ENCODE peak calls at places on chromosomes 7 and 10, in six cellular contexts. V is suprapubic skin; Y is neuronal stem cell; J is tibial artery; W is psoas muscle; R is CD4-positive, alpha-beta memory T cell. C is an unnamed sample. For H3K9me3, the result is how much of the 10 kb centered on the place peaks cover.

GRCh38 chr7:98870071-98870651 is 347 bp upstream of the TMEM130 start:
- DNase-seq in W (peak), J (peak), V (no peak), Y (peak), R (peak), C (peak)

GRCh38 chr10:62830577-62831122 is 14.5 kb upstream of the EGR2 start:
- DNase-seq in Y (no peak), R (no peak), V (no peak), J (no peak), W (no peak), C (no peak)

GRCh38 chr7:93159490-93159889 is 11.3 kb upstream of the SAMD9L start:
- DNase-seq in J (no peak), R (no peak), V (no peak), W (no peak), Y (no peak), C (no peak)

GRCh38 chr10:95193856-95194431 is at the start of gene ACSM6:
- DNase-seq in J (no peak), W (no peak), V (no peak), R (no peak), Y (no peak), C (no peak)

GRCh38 chr7:19747740-19748339 is 25.6 kb downstream of the TMEM196 start:
- DNase-seq in V (no peak), W (no peak), J (no peak), R (no peak), Y (peak), C (no peak)

GRCh38 chr7:37833107-37833817 is 15.1 kb upstream of the NME8 start:
- DNase-seq in R (peak), V (no peak), W (peak), Y (peak), J (no peak), C (peak)

GRCh38 chr7:122310119-122311021 is 5.8 kb upstream of the FEZF1 start:
- DNase-seq in W (no peak), V (no peak), J (no peak), Y (peak), R (no peak), C (no peak)

GRCh38 chr7:2016761-2017482 is 215.8 kb downstream of the MAD1L1 start:
- DNase-seq in R (no peak), Y (no peak), W (peak), V (peak), J (peak), C (no peak)

GRCh38 chr10:100186813-100187212 is 984 bp upstream of the ERLIN1 start:
- DNase-seq in Y (no peak), J (no peak), W (peak), R (no peak), V (no peak), C (no peak)

GRCh38 chr7:103660455-103661371 is 214.7 kb upstream of the SLC26A5 start:
- DNase-seq in Y (peak), V (no peak), R (no peak), W (no peak), J (no peak), C (no peak)

GRCh38 chr10:13078912-13079775 is 20.8 kb upstream of the OPTN start:
- DNase-seq in Y (no peak), R (no peak), J (no peak), V (no peak), W (no peak), C (no peak)

GRCh38 chr10:69914373-69915268 is 112.9 kb downstream of the COL13A1 start:
- DNase-seq in R (peak), Y (peak), J (peak), W (peak), V (no peak), C (peak)

GRCh38 chr10:6737758-6738463 is 157.8 kb upstream of the PRKCQ start:
- DNase-seq in W (no peak), R (no peak), J (no peak), V (no peak), Y (no peak), C (no peak)

GRCh38 chr10:28523725-28524252 is 9.1 kb upstream of the WAC start:
- DNase-seq in Y (no peak), R (no peak), W (no peak), V (no peak), J (no peak), C (no peak)

GRCh38 chr7:48253020-48253419 is 81.8 kb downstream of the ABCA13 start:
- DNase-seq in J (no peak), V (no peak), R (no peak), W (no peak), Y (peak), C (no peak)

GRCh38 chr10:92619368-92619767 is 26.4 kb downstream of the KIF11 start:
- DNase-seq in J (no peak), Y (no peak), V (no peak), R (no peak), W (no peak), C (no peak)

GRCh38 chr7:32892521-32893224 is 1.1 kb upstream of the KBTBD2 start:
- DNase-seq in R (peak), V (no peak), W (peak), Y (no peak), J (peak), C (peak)

GRCh38 chr10:26044123-26044749 is 110.2 kb downstream of the MYO3A start:
- DNase-seq in V (no peak), J (peak), Y (no peak), W (no peak), R (no peak), C (no peak)

GRCh38 chr7:44706788-44707557 is 41.7 kb upstream of the ZMIZ2 start:
- DNase-seq in Y (no peak), J (peak), W (no peak), V (no peak), R (no peak), C (no peak)

GRCh38 chr7:46319841-46320240 is 398.8 kb upstream of the IGFBP3 start:
- DNase-seq in R (no peak), Y (no peak), J (no peak), V (no peak), W (no peak), C (no peak)

GRCh38 chr7:22319424-22320403 is 37.2 kb downstream of the RAPGEF5 start:
- DNase-seq in Y (no peak), V (no peak), R (no peak), J (no peak), W (no peak), C (no peak)

GRCh38 chr10:7412482-7413251 is 1.8 kb upstream of the SFMBT2 start:
- DNase-seq in W (peak), V (peak), R (no peak), J (peak), Y (no peak), C (no peak)

GRCh38 chr10:114507449-114507848 is 103.1 kb upstream of the AFAP1L2 start:
- DNase-seq in W (no peak), J (no peak), R (no peak), V (no peak), Y (no peak), C (no peak)

GRCh38 chr7:43628431-43628830 is 45.5 kb downstream of the STK17A start:
- DNase-seq in J (no peak), W (no peak), V (no peak), Y (no peak), R (no peak), C (no peak)

GRCh38 chr10:6647811-6648526 is 67.9 kb upstream of the PRKCQ start:
- DNase-seq in R (peak), Y (peak), V (no peak), J (no peak), W (no peak), C (peak)

GRCh38 chr10:124624875-124625274 is 119.3 kb downstream of the FAM53B start:
- DNase-seq in W (no peak), Y (no peak), J (no peak), R (no peak), V (no peak), C (no peak)

GRCh38 chr10:93334901-93335312 is 147.2 kb downstream of the MYOF start:
- DNase-seq in J (no peak), R (no peak), V (no peak), W (no peak), Y (no peak), C (no peak)

GRCh38 chr10:35058134-35058533 is 32.0 kb downstream of the CUL2 start:
- DNase-seq in V (no peak), R (no peak), J (no peak), W (no peak), Y (no peak), C (no peak)

GRCh38 chr10:95742529-95742884 is 13.5 kb upstream of the ENTPD1 start:
- DNase-seq in J (no peak), W (no peak), V (no peak), R (no peak), Y (no peak), C (no peak)

GRCh38 chr7:157991761-157992160 is 595.9 kb downstream of the PTPRN2 start:
- DNase-seq in V (no peak), Y (no peak), R (no peak), W (no peak), J (no peak), C (no peak)

GRCh38 chr7:157990878-157991250 is 596.8 kb downstream of the PTPRN2 start:
- DNase-seq in V (no peak), J (peak), R (no peak), Y (no peak), W (no peak), C (no peak)

GRCh38 chr7:157991351-157991750 is 596.3 kb downstream of the PTPRN2 start:
- DNase-seq in Y (no peak), R (no peak), W (no peak), J (no peak), V (no peak), C (no peak)

GRCh38 chr7:157989611-157990010 is 598.0 kb downstream of the PTPRN2 start:
- DNase-seq in J (peak), R (no peak), V (no peak), W (no peak), Y (no peak), C (no peak)

GRCh38 chr7:157990226-157990877 is 597.3 kb downstream of the PTPRN2 start:
- DNase-seq in J (peak), W (no peak), Y (no peak), V (no peak), R (no peak), C (no peak)
- H3K9me3 ChIP-seq in J (under half), W (under half), Y (under half), V (under half), R (under half), C (under half)

GRCh38 chr7:14501436-14501835 is 401.1 kb downstream of the DGKB start:
- DNase-seq in Y (no peak), J (no peak), V (no peak), R (no peak), W (no peak), C (no peak)

GRCh38 chr7:14507617-14508016 is 394.9 kb downstream of the DGKB start:
- DNase-seq in Y (no peak), V (no peak), W (no peak), R (no peak), J (no peak), C (no peak)

GRCh38 chr7:14504134-14504533 is 398.4 kb downstream of the DGKB start:
- DNase-seq in R (no peak), J (no peak), W (no peak), V (no peak), Y (peak), C (no peak)

GRCh38 chr7:14510268-14510667 is 392.3 kb downstream of the DGKB start:
- DNase-seq in V (no peak), Y (no peak), R (no peak), J (no peak), W (no peak), C (no peak)

GRCh38 chr7:14505906-14506305 is 396.6 kb downstream of the DGKB start:
- DNase-seq in Y (no peak), R (no peak), V (no peak), W (no peak), J (no peak), C (no peak)
- H3K9me3 ChIP-seq in Y (under half), R (under half), V (under half), W (under half), J (under half), C (under half)

DNA sequence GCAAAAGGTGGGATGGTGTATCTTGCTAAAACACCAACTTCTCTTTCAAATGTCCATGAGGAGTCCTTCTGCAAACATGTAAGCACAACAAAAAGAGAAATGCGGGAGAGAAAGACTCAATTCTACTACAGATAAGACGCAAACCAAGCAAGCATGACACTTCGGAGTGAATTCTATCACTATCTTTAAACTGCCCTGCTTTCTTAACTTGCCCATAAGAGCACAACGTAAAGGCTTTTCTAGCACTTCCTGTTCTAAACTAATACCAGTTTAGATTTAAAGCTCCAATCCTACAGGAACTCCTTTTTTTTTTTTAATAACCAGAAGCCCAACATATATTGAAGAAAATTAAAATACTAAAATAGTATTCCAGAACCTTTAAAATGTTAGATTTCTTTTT is 8.4 kb downstream of the RHEB start:
- DNase-seq in V (no peak), R (no peak), J (no peak), W (no peak), Y (no peak), C (no peak)
- H3K9me3 ChIP-seq in V (under half), R (under half), J (under half), W (under half), Y (half or more), C (under half)

GRCh38 chr7:87866089-87866488 is 10.1 kb downstream of the SLC25A40 start:
- DNase-seq in Y (no peak), R (no peak), J (no peak), W (no peak), V (no peak), C (no peak)
- H3K9me3 ChIP-seq in Y (half or more), R (under half), J (under half), W (under half), V (under half), C (under half)

GRCh38 chr10:131753336-131753735 is 147.5 kb upstream of the PPP2R2D start:
- DNase-seq in W (no peak), Y (no peak), J (no peak), R (no peak), V (no peak), C (no peak)

GRCh38 chr10:131750973-131751826 is 149.6 kb upstream of the PPP2R2D start:
- DNase-seq in W (no peak), J (no peak), V (no peak), R (no peak), Y (peak), C (no peak)

GRCh38 chr10:131750171-131750895 is 150.5 kb upstream of the PPP2R2D start:
- DNase-seq in W (no peak), V (no peak), Y (no peak), J (no peak), R (no peak), C (no peak)

GRCh38 chr10:131749767-131750142 is 151.1 kb upstream of the PPP2R2D start:
- DNase-seq in W (no peak), R (no peak), Y (no peak), J (no peak), V (no peak), C (no peak)

GRCh38 chr10:131751827-131752775 is 148.7 kb upstream of the PPP2R2D start:
- DNase-seq in J (no peak), R (no peak), Y (no peak), V (no peak), W (no peak), C (no peak)
- H3K9me3 ChIP-seq in J (under half), R (under half), Y (under half), V (under half), W (under half), C (under half)

C was measured in T-helper 17 cell.